ENCODE peak calls at places on chromosome 20, in five cellular contexts. M is epithelial cell of esophagus, G is WTC11, H is A549, V is left kidney. I is an unnamed sample.

GRCh38 chr20:3222635-3223600 is 13.6 kb downstream of the ITPA start:
- DNase-seq in H (no peak), G (no peak), M (no peak), V (peak; percentile 96), I (no peak)

GRCh38 chr20:50298554-50299324 is 108.1 kb downstream of the CEBPB start:
- DNase-seq in G (no peak), V (no peak), M (peak; percentile 91), H (no peak), I (no peak)

GRCh38 chr20:63020681-63021080 is 13.9 kb upstream of the BHLHE23 start:
- DNase-seq in V (no peak), G (no peak), M (no peak), H (no peak), I (no peak)

GRCh38 chr20:1094706-1095220 is 23.6 kb upstream of the PSMF1 start:
- DNase-seq in V (peak; percentile 51), M (no peak), H (no peak), G (no peak), I (no peak)

GRCh38 chr20:60224914-60225313 is 266.7 kb downstream of the CDH26 start:
- DNase-seq in H (peak; percentile 22), G (peak; percentile 55), V (peak; percentile 60), M (peak; percentile 14), I (no peak)

GRCh38 chr20:36845288-36845969 is 30.5 kb upstream of the TLDC2 start:
- DNase-seq in H (no peak), G (no peak), V (no peak), M (no peak), I (no peak)

GRCh38 chr20:51249215-51249614 is 226.3 kb upstream of the KCNG1 start:
- DNase-seq in M (no peak), V (no peak), G (no peak), H (no peak), I (no peak)

GRCh38 chr20:62155428-62156253 is 12.1 kb downstream of the SS18L1 start:
- DNase-seq in G (no peak), H (no peak), V (peak; percentile 43), M (peak; percentile 85), I (no peak)

I was measured in body of pancreas.